ENCODE peak calls at places on chromosome 1, in ten cellular contexts. Z is GM23338, B is PC-3, I is GM12891, S is AG04450, M is DND-41, P is breast epithelium, W is NCI-H2029 treated with DMSO at 0.1 percent for 48 hours, J is HCEC 1CT, O is posterior vena cava. R is an unnamed sample.

GRCh38 chr1:74729741-74730478 is 2.9 kb downstream of the CRYZ start:
- DNase-seq in S (no peak), I (no peak), Z (no peak), M (no peak), J (peak), B (peak), O (no peak), P (no peak), W (no peak), R (no peak)

GRCh38 chr1:23868848-23869450 is 859 bp upstream of the FUCA1 start:
- DNase-seq in W (no peak), M (peak), Z (peak), S (no peak), J (no peak), O (no peak), I (no peak), B (no peak), P (no peak), R (no peak)

GRCh38 chr1:204190212-204191211 is 5.8 kb downstream of the KISS1 start:
- DNase-seq in O (no peak), Z (peak), I (no peak), B (peak), P (no peak), J (peak), S (no peak), M (peak), W (no peak), R (peak)

GRCh38 chr1:170758992-170759391 is 95.1 kb downstream of the PRRX1 start:
- DNase-seq in P (no peak), J (no peak), S (no peak), M (no peak), O (no peak), I (no peak), Z (no peak), B (no peak), W (no peak), R (no peak)

GRCh38 chr1:203026666-203027663 is 674 bp downstream of the PPFIA4 start:
- DNase-seq in P (no peak), J (no peak), W (no peak), Z (no peak), I (peak), O (no peak), M (no peak), S (no peak), B (no peak), R (no peak)

GRCh38 chr1:29746076-29746665 is 509.8 kb downstream of the PTPRU start:
- DNase-seq in Z (no peak), M (no peak), B (no peak), I (no peak), O (peak), S (no peak), J (no peak), W (no peak), P (peak), R (no peak)

GRCh38 chr1:19397217-19397945 is 85.3 kb downstream of the SLC66A1 start:
- DNase-seq in Z (no peak), B (no peak), P (no peak), J (no peak), S (no peak), M (no peak), O (no peak), W (no peak), I (no peak), R (no peak)

GRCh38 chr1:32361674-32362473 is 411 bp downstream of the FAM229A start:
- DNase-seq in W (no peak), B (no peak), M (no peak), J (no peak), O (peak), S (no peak), Z (peak), P (no peak), I (peak), R (no peak)

GRCh38 chr1:226709942-226710341 is 29.1 kb downstream of the ITPKB start:
- DNase-seq in M (no peak), S (no peak), O (no peak), J (no peak), P (no peak), B (no peak), I (no peak), Z (no peak), W (no peak), R (no peak)

GRCh38 chr1:56448937-56449336 is 130.4 kb downstream of the PLPP3 start:
- DNase-seq in B (no peak), J (peak), Z (no peak), P (no peak), O (no peak), I (no peak), S (no peak), W (no peak), M (no peak), R (no peak)

GRCh38 chr1:96598416-96599168 is 123.0 kb upstream of the PTBP2 start:
- DNase-seq in S (peak), Z (no peak), O (no peak), J (peak), P (no peak), M (no peak), I (no peak), B (no peak), W (no peak), R (no peak)

GRCh38 chr1:1986451-1987141 is 17.0 kb downstream of the CFAP74 start:
- DNase-seq in W (no peak), P (no peak), I (no peak), M (no peak), S (no peak), B (no peak), Z (no peak), J (no peak), O (peak), R (no peak)

GRCh38 chr1:47870480-47870879 is 126.7 kb downstream of the TRABD2B start:
- DNase-seq in W (no peak), B (peak), Z (no peak), M (no peak), J (no peak), P (no peak), S (no peak), O (no peak), I (no peak), R (no peak)

GRCh38 chr1:19157653-19158052 is 52.4 kb downstream of the UBR4 start:
- DNase-seq in Z (no peak), M (no peak), J (no peak), I (no peak), S (no peak), W (no peak), B (no peak), O (no peak), P (no peak), R (no peak)

GRCh38 chr1:176877557-176877956 is 287.0 kb downstream of the ASTN1 start:
- DNase-seq in W (no peak), J (no peak), S (no peak), Z (no peak), O (no peak), B (no peak), I (no peak), P (no peak), M (no peak), R (no peak)

GRCh38 chr1:18955442-18956188 is 861 bp downstream of the IFFO2 start:
- DNase-seq in J (peak), W (no peak), I (peak), P (no peak), O (no peak), M (peak), S (no peak), B (peak), Z (peak), R (peak)

GRCh38 chr1:163406787-163407186 is 85.0 kb downstream of the NUF2 start:
- DNase-seq in W (no peak), I (no peak), P (no peak), Z (no peak), S (no peak), M (no peak), O (no peak), J (no peak), B (no peak), R (no peak)

GRCh38 chr1:228307218-228308023 is 99.2 kb downstream of the TRIM11 start:
- DNase-seq in B (no peak), P (no peak), S (no peak), M (no peak), O (peak), Z (no peak), I (no peak), J (no peak), W (no peak), R (no peak)

GRCh38 chr1:57089221-57089620 is 123.4 kb upstream of the C8B start:
- DNase-seq in M (no peak), J (no peak), P (no peak), B (no peak), W (no peak), S (no peak), Z (no peak), O (no peak), I (no peak), R (no peak)

GRCh38 chr1:110645962-110646735 is 28.6 kb downstream of the KCNA3 start:
- DNase-seq in P (no peak), W (no peak), M (no peak), Z (no peak), I (no peak), J (peak), B (peak), S (no peak), O (no peak), R (no peak)

GRCh38 chr1:201022824-201023516 is 544 bp downstream of the KIF21B start:
- DNase-seq in P (no peak), J (no peak), B (no peak), W (no peak), M (peak), I (no peak), O (no peak), Z (peak), S (no peak), R (no peak)

GRCh38 chr1:202796670-202797069 is 11.6 kb downstream of the KDM5B start:
- DNase-seq in P (no peak), B (no peak), M (no peak), Z (no peak), I (no peak), O (no peak), S (no peak), J (no peak), W (no peak), R (no peak)

GRCh38 chr1:246689409-246689997 is 34.7 kb upstream of the SCCPDH start:
- DNase-seq in M (peak), J (peak), P (no peak), Z (peak), S (peak), B (peak), O (peak), W (peak), I (peak), R (peak)

R was measured in Jurkat, Clone E6-1.